ENCODE peak calls at places on chromosome 21, in five cellular contexts. One of them, this sample, is unnamed.

GRCh38 chr21:44547656-44548331 is 3.5 kb downstream of the KRTAP10-2 start:
- DNase-seq in GM23248: no peak
- DNase-seq in body of pancreas: no peak
- DNase-seq in CD8-positive, alpha-beta T cell: peak; percentile 53
- DNase-seq in heart right ventricle: no peak
- DNase-seq in this sample: no peak

GRCh38 chr21:30831194-30831765 is 1.7 kb upstream of the KRTAP7-1 start:
- DNase-seq in GM23248: peak; percentile 0
- DNase-seq in body of pancreas: no peak
- DNase-seq in CD8-positive, alpha-beta T cell: no peak
- DNase-seq in heart right ventricle: no peak
- DNase-seq in this sample: no peak

GRCh38 chr21:45264146-45264918 is 23.4 kb downstream of the POFUT2 start:
- DNase-seq in heart right ventricle: no peak
- DNase-seq in GM23248: no peak
- DNase-seq in body of pancreas: no peak
- DNase-seq in CD8-positive, alpha-beta T cell: no peak
- DNase-seq in this sample: no peak

GRCh38 chr21:45363921-45364463 is 41.0 kb upstream of the COL18A1 start:
- DNase-seq in GM23248: peak; percentile 99
- DNase-seq in CD8-positive, alpha-beta T cell: no peak
- DNase-seq in heart right ventricle: peak; percentile 93
- DNase-seq in body of pancreas: peak; percentile 78
- DNase-seq in this sample: peak; percentile 97

GRCh38 chr21:39961251-39961650 is 94.0 kb downstream of the PCP4 start:
- DNase-seq in heart right ventricle: no peak
- DNase-seq in body of pancreas: no peak
- DNase-seq in CD8-positive, alpha-beta T cell: no peak
- DNase-seq in GM23248: no peak
- DNase-seq in this sample: no peak

GRCh38 chr21:38282921-38283320 is 26.1 kb downstream of the KCNJ15 start:
- DNase-seq in CD8-positive, alpha-beta T cell: no peak
- DNase-seq in heart right ventricle: no peak
- DNase-seq in body of pancreas: no peak
- DNase-seq in GM23248: peak; percentile 70
- DNase-seq in this sample: no peak

GRCh38 chr21:33425825-33426224 is 22.6 kb downstream of the IFNGR2 start:
- DNase-seq in heart right ventricle: no peak
- DNase-seq in body of pancreas: no peak
- DNase-seq in GM23248: no peak
- DNase-seq in CD8-positive, alpha-beta T cell: no peak
- DNase-seq in this sample: no peak

GRCh38 chr21:40507978-40508377 is 339.0 kb downstream of the DSCAM start:
- DNase-seq in CD8-positive, alpha-beta T cell: no peak
- DNase-seq in GM23248: no peak
- DNase-seq in heart right ventricle: no peak
- DNase-seq in body of pancreas: no peak
- DNase-seq in this sample: no peak

GRCh38 chr21:36156815-36157670 is at the start of gene DOP1B:
- DNase-seq in body of pancreas: no peak
- DNase-seq in CD8-positive, alpha-beta T cell: peak; percentile 48
- DNase-seq in heart right ventricle: no peak
- DNase-seq in GM23248: peak; percentile 30
- DNase-seq in this sample: no peak

GRCh38 chr21:16279658-16280581 is 550.1 kb downstream of the USP25 start:
- DNase-seq in heart right ventricle: peak; percentile 12
- DNase-seq in CD8-positive, alpha-beta T cell: no peak
- DNase-seq in GM23248: peak; percentile 71
- DNase-seq in body of pancreas: no peak
- DNase-seq in this sample: peak; percentile 43

GRCh38 chr21:33849839-33850238 is 65.8 kb downstream of the ATP5PO start:
- DNase-seq in body of pancreas: no peak
- DNase-seq in heart right ventricle: no peak
- DNase-seq in GM23248: no peak
- DNase-seq in CD8-positive, alpha-beta T cell: no peak
- DNase-seq in this sample: no peak

GRCh38 chr21:25772680-25773079 is 37.9 kb downstream of the GABPA start:
- DNase-seq in GM23248: no peak
- DNase-seq in heart right ventricle: no peak
- DNase-seq in CD8-positive, alpha-beta T cell: no peak
- DNase-seq in body of pancreas: no peak
- DNase-seq in this sample: no peak

GRCh38 chr21:44540741-44541288 is 820 bp upstream of the KRTAP10-1 start:
- DNase-seq in body of pancreas: no peak
- DNase-seq in heart right ventricle: no peak
- DNase-seq in CD8-positive, alpha-beta T cell: no peak
- DNase-seq in GM23248: no peak
- DNase-seq in this sample: no peak

GRCh38 chr21:34243562-34243961 is 120.2 kb upstream of the KCNE2 start:
- DNase-seq in GM23248: peak; percentile 38
- DNase-seq in body of pancreas: peak; percentile 24
- DNase-seq in heart right ventricle: no peak
- DNase-seq in CD8-positive, alpha-beta T cell: no peak
- DNase-seq in this sample: no peak

GRCh38 chr21:45639206-45640000 is 4.1 kb upstream of the PCBP3 start:
- DNase-seq in CD8-positive, alpha-beta T cell: no peak
- DNase-seq in body of pancreas: no peak
- DNase-seq in GM23248: peak; percentile 28
- DNase-seq in heart right ventricle: no peak
- DNase-seq in this sample: no peak

GRCh38 chr21:28518620-28519019 is 474.1 kb downstream of the LTN1 start:
- DNase-seq in heart right ventricle: no peak
- DNase-seq in CD8-positive, alpha-beta T cell: no peak
- DNase-seq in GM23248: peak; percentile 25
- DNase-seq in body of pancreas: no peak
- DNase-seq in this sample: no peak

GRCh38 chr21:44687671-44688070 is 5.7 kb upstream of the KRTAP12-1 start:
- DNase-seq in body of pancreas: no peak
- DNase-seq in CD8-positive, alpha-beta T cell: no peak
- DNase-seq in heart right ventricle: no peak
- DNase-seq in GM23248: no peak
- DNase-seq in this sample: no peak

GRCh38 chr21:26557106-26557505 is 16.0 kb downstream of the CYYR1 start:
- DNase-seq in CD8-positive, alpha-beta T cell: no peak
- DNase-seq in GM23248: no peak
- DNase-seq in body of pancreas: no peak
- DNase-seq in heart right ventricle: no peak
- DNase-seq in this sample: no peak

GRCh38 chr21:14773777-14774345 is 227.7 kb upstream of the SAMSN1 start:
- DNase-seq in body of pancreas: peak; percentile 55
- DNase-seq in heart right ventricle: peak; percentile 21
- DNase-seq in CD8-positive, alpha-beta T cell: peak; percentile 25
- DNase-seq in GM23248: peak; percentile 21
- DNase-seq in this sample: no peak

GRCh38 chr21:35643176-35643575 is 417.1 kb downstream of the SETD4 start:
- DNase-seq in heart right ventricle: no peak
- DNase-seq in body of pancreas: no peak
- DNase-seq in GM23248: no peak
- DNase-seq in CD8-positive, alpha-beta T cell: no peak
- DNase-seq in this sample: no peak

GRCh38 chr21:38861006-38861405 is 55.3 kb downstream of the ETS2 start:
- DNase-seq in GM23248: no peak
- DNase-seq in CD8-positive, alpha-beta T cell: no peak
- DNase-seq in body of pancreas: no peak
- DNase-seq in heart right ventricle: peak; percentile 70
- DNase-seq in this sample: no peak

GRCh38 chr21:38314534-38314933 is 57.7 kb downstream of the KCNJ15 start:
- DNase-seq in body of pancreas: no peak
- DNase-seq in heart right ventricle: no peak
- DNase-seq in GM23248: no peak
- DNase-seq in CD8-positive, alpha-beta T cell: no peak
- DNase-seq in this sample: no peak

GRCh38 chr21:44527156-44527982 is 12.6 kb downstream of the KRTAP10-1 start:
- DNase-seq in GM23248: no peak
- DNase-seq in CD8-positive, alpha-beta T cell: peak; percentile 0
- DNase-seq in body of pancreas: peak; percentile 2
- DNase-seq in heart right ventricle: no peak
- DNase-seq in this sample: no peak

GRCh38 chr21:24514081-24514733 is 1093.1 kb downstream of the MRPL39 start:
- DNase-seq in heart right ventricle: no peak
- DNase-seq in CD8-positive, alpha-beta T cell: no peak
- DNase-seq in body of pancreas: no peak
- DNase-seq in GM23248: peak; percentile 0
- DNase-seq in this sample: no peak
- H3K4me1 ChIP-seq in heart right ventricle: no peaks in the 10 kb centered on the region
- H3K4me1 ChIP-seq in CD8-positive, alpha-beta T cell: no peaks in the 10 kb centered on the region
- H3K4me1 ChIP-seq in body of pancreas: no peaks in the 10 kb centered on the region
- H3K4me1 ChIP-seq in GM23248: no peaks in the 10 kb centered on the region
- H3K4me1 ChIP-seq in this sample: no peaks in the 10 kb centered on the region

GRCh38 chr21:46674430-46675007 is 39.0 kb downstream of the PRMT2 start:
- DNase-seq in CD8-positive, alpha-beta T cell: no peak
- DNase-seq in body of pancreas: no peak
- DNase-seq in heart right ventricle: no peak
- DNase-seq in GM23248: no peak
- DNase-seq in this sample: no peak

DNA sequence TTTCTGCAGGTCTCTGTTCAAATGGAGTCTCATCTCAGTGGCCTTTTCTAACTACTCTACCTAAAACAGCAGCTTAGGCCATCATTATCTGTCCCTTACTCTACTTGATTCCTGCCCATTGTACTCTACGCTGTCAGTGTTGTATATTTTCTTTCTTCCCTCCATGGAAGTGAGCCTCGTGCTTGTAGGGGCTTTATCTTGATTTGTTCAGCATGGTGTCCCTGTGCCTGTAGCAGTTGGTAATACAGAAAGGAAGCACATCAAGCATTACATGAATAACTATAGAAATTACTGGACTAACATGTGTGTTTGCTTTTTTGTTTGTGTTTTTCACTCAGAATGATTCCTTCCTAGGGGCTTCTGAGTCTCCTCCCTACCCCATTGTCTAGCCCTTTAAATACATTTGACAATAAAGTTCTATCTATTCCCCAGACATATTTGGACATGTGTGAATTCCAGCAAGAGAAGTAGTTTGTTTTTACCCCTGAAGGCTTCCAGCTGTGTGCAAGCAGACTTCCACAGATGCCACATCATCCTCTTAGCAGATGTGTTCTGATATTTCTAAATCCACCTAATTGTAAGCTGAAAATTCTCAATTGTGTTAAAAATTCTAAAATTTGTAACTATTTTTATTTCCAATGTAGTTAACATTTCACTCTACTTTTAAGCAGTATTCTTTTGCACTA is 40.3 kb downstream of the PRMT2 start:
- DNase-seq in CD8-positive, alpha-beta T cell: no peak
- DNase-seq in heart right ventricle: no peak
- DNase-seq in GM23248: peak; percentile 30
- DNase-seq in body of pancreas: no peak
- DNase-seq in this sample: no peak
- H3K27ac ChIP-seq in CD8-positive, alpha-beta T cell: no peak overlapping the region
- H3K27ac ChIP-seq in heart right ventricle: no peak overlapping the region
- H3K27ac ChIP-seq in GM23248: no peak overlapping the region
- H3K27ac ChIP-seq in body of pancreas: no peak overlapping the region
- H3K27ac ChIP-seq in this sample: no peak overlapping the region

DNA sequence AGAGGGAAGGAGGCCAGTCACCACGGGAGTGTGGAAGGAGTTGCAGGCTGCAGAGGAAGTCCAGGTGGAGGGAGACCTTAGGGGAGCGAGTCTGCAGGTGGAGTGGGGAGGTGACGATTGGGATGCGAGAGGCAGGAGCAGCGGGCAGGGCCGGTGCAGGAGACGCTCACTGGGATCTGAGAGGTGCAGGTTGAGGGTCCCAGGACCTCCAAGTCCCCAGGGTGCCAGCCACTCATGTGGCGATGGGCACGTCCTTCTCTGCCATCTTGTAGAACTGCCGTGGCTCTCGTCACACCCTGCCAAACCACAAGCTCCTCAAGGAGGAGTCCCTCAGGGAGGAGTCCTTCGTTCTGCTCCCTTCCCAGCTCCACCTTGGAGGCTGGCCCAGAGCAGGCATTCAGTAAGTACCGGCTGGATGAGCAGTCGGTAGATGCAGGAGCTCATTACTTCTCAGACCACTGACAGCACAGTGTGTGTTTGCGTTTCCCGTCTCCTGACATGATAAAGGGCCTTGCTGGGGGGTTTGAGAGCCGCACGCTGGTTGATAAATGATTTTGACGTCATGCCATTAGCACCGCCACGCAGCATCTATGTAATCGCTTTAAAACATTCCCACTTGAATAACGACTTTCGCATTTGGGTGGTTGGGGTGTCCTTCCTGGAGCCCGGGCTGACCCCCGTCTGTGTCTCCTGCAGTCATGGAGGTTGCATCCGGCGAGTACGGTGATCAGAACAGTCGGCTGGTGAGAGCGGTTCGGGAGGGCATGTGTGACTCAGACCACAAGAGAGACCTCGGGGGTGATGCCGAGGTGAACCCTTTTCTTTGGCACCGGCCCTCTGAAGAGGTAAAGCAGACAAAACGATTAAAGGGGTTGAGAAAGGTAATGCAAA is 27.8 kb downstream of the TFF3 start:
- DNase-seq in CD8-positive, alpha-beta T cell: no peak
- DNase-seq in body of pancreas: no peak
- DNase-seq in heart right ventricle: no peak
- DNase-seq in GM23248: no peak
- DNase-seq in this sample: peak; percentile 68
- H3K4me3 ChIP-seq in CD8-positive, alpha-beta T cell: no peak overlapping the region
- H3K4me3 ChIP-seq in body of pancreas: no peak overlapping the region
- H3K4me3 ChIP-seq in heart right ventricle: no peak overlapping the region
- H3K4me3 ChIP-seq in GM23248: no peak overlapping the region
- H3K4me3 ChIP-seq in this sample: no peak overlapping the region

GRCh38 chr21:42621166-42621827 is 32.1 kb upstream of the PDE9A start:
- DNase-seq in GM23248: no peak
- DNase-seq in heart right ventricle: no peak
- DNase-seq in CD8-positive, alpha-beta T cell: no peak
- DNase-seq in body of pancreas: no peak
- DNase-seq in this sample: no peak
- H3K4me1 ChIP-seq in GM23248: no peaks in the 10 kb centered on the region
- H3K4me1 ChIP-seq in heart right ventricle: no peaks in the 10 kb centered on the region
- H3K4me1 ChIP-seq in CD8-positive, alpha-beta T cell: peaks cover 12% of the 10 kb centered on the region
- H3K4me1 ChIP-seq in body of pancreas: peaks cover 22% of the 10 kb centered on the region
- H3K4me1 ChIP-seq in this sample: peaks cover 15% of the 10 kb centered on the region